ENCODE peak calls at places on chromosomes 12 and 14, in six cellular contexts. One of them, this sample, is unnamed.

GRCh38 chr14:20469890-20470858 is 968 bp downstream of the PNP start:
- DNase-seq in endothelial cell of umbilical vein: peak; percentile 84
- DNase-seq in right lobe of liver: peak; percentile 70
- DNase-seq in tibial nerve: no peak
- DNase-seq in HCT116: peak; percentile 45
- DNase-seq in prostate gland: no peak
- DNase-seq in this sample: peak; percentile 81

GRCh38 chr14:54866588-54866987 is 36.0 kb downstream of the GCH1 start:
- DNase-seq in endothelial cell of umbilical vein: peak; percentile 33
- DNase-seq in tibial nerve: no peak
- DNase-seq in right lobe of liver: no peak
- DNase-seq in prostate gland: no peak
- DNase-seq in HCT116: no peak
- DNase-seq in this sample: no peak

GRCh38 chr14:100342195-100342594 is 19.1 kb downstream of the SLC25A47 start:
- DNase-seq in tibial nerve: no peak
- DNase-seq in right lobe of liver: peak; percentile 38
- DNase-seq in HCT116: no peak
- DNase-seq in endothelial cell of umbilical vein: no peak
- DNase-seq in prostate gland: no peak
- DNase-seq in this sample: peak; percentile 54

GRCh38 chr14:41901089-41901488 is 294.4 kb downstream of the LRFN5 start:
- DNase-seq in prostate gland: no peak
- DNase-seq in right lobe of liver: no peak
- DNase-seq in endothelial cell of umbilical vein: no peak
- DNase-seq in HCT116: no peak
- DNase-seq in tibial nerve: no peak
- DNase-seq in this sample: no peak

GRCh38 chr12:65886996-65887395 is 62.7 kb downstream of the HMGA2 start:
- DNase-seq in endothelial cell of umbilical vein: peak; percentile 51
- DNase-seq in tibial nerve: no peak
- DNase-seq in right lobe of liver: no peak
- DNase-seq in prostate gland: no peak
- DNase-seq in HCT116: peak; percentile 47
- DNase-seq in this sample: no peak

GRCh38 chr14:46818147-46818546 is 166.6 kb upstream of the RPL10L start:
- DNase-seq in prostate gland: no peak
- DNase-seq in HCT116: no peak
- DNase-seq in endothelial cell of umbilical vein: no peak
- DNase-seq in tibial nerve: no peak
- DNase-seq in right lobe of liver: no peak
- DNase-seq in this sample: no peak

GRCh38 chr14:61297581-61297980 is 16.4 kb upstream of the TMEM30B start:
- DNase-seq in right lobe of liver: no peak
- DNase-seq in endothelial cell of umbilical vein: no peak
- DNase-seq in prostate gland: no peak
- DNase-seq in HCT116: no peak
- DNase-seq in tibial nerve: no peak
- DNase-seq in this sample: no peak

GRCh38 chr12:15863984-15864383 is 18.2 kb upstream of the STRAP start:
- DNase-seq in prostate gland: no peak
- DNase-seq in tibial nerve: no peak
- DNase-seq in right lobe of liver: no peak
- DNase-seq in HCT116: no peak
- DNase-seq in endothelial cell of umbilical vein: no peak
- DNase-seq in this sample: no peak

GRCh38 chr12:52216107-52216506 is 16.9 kb upstream of the KRT7 start:
- DNase-seq in prostate gland: no peak
- DNase-seq in tibial nerve: no peak
- DNase-seq in HCT116: no peak
- DNase-seq in endothelial cell of umbilical vein: peak; percentile 43
- DNase-seq in right lobe of liver: no peak
- DNase-seq in this sample: peak; percentile 19

GRCh38 chr14:99036594-99037293 is 235.3 kb downstream of the BCL11B start:
- DNase-seq in prostate gland: no peak
- DNase-seq in tibial nerve: no peak
- DNase-seq in HCT116: no peak
- DNase-seq in endothelial cell of umbilical vein: no peak
- DNase-seq in right lobe of liver: peak; percentile 40
- DNase-seq in this sample: no peak

GRCh38 chr14:95314609-95315008 is 5.1 kb downstream of the CLMN start:
- DNase-seq in tibial nerve: no peak
- DNase-seq in right lobe of liver: peak; percentile 77
- DNase-seq in prostate gland: peak; percentile 28
- DNase-seq in endothelial cell of umbilical vein: no peak
- DNase-seq in HCT116: no peak
- DNase-seq in this sample: no peak

GRCh38 chr14:99034711-99035171 is 237.3 kb downstream of the BCL11B start:
- DNase-seq in HCT116: no peak
- DNase-seq in right lobe of liver: peak; percentile 37
- DNase-seq in prostate gland: no peak
- DNase-seq in tibial nerve: no peak
- DNase-seq in endothelial cell of umbilical vein: no peak
- DNase-seq in this sample: no peak

GRCh38 chr12:40451661-40452060 is 226.9 kb downstream of the LRRK2 start:
- DNase-seq in HCT116: no peak
- DNase-seq in endothelial cell of umbilical vein: no peak
- DNase-seq in tibial nerve: no peak
- DNase-seq in prostate gland: no peak
- DNase-seq in right lobe of liver: no peak
- DNase-seq in this sample: no peak

GRCh38 chr14:42140831-42141279 is 534.2 kb downstream of the LRFN5 start:
- DNase-seq in HCT116: no peak
- DNase-seq in prostate gland: no peak
- DNase-seq in tibial nerve: no peak
- DNase-seq in endothelial cell of umbilical vein: no peak
- DNase-seq in right lobe of liver: no peak
- DNase-seq in this sample: no peak

GRCh38 chr14:74573421-74574091 is 38.5 kb downstream of the LTBP2 start:
- DNase-seq in endothelial cell of umbilical vein: peak; percentile 20
- DNase-seq in HCT116: no peak
- DNase-seq in tibial nerve: no peak
- DNase-seq in prostate gland: no peak
- DNase-seq in right lobe of liver: no peak
- DNase-seq in this sample: peak; percentile 57

GRCh38 chr12:45483571-45483970 is 245.9 kb upstream of the ARID2 start:
- DNase-seq in tibial nerve: no peak
- DNase-seq in endothelial cell of umbilical vein: no peak
- DNase-seq in right lobe of liver: peak; percentile 69
- DNase-seq in prostate gland: no peak
- DNase-seq in HCT116: no peak
- DNase-seq in this sample: no peak

GRCh38 chr12:87827638-87828264 is 201.4 kb downstream of the C12orf50 start:
- DNase-seq in right lobe of liver: no peak
- DNase-seq in HCT116: peak; percentile 64
- DNase-seq in endothelial cell of umbilical vein: peak; percentile 89
- DNase-seq in tibial nerve: no peak
- DNase-seq in prostate gland: no peak
- DNase-seq in this sample: no peak

GRCh38 chr14:58941666-58942065 is 246.8 kb upstream of the DAAM1 start:
- DNase-seq in right lobe of liver: no peak
- DNase-seq in prostate gland: no peak
- DNase-seq in endothelial cell of umbilical vein: no peak
- DNase-seq in HCT116: no peak
- DNase-seq in tibial nerve: no peak
- DNase-seq in this sample: no peak

GRCh38 chr12:81542621-81543020 is 216.5 kb downstream of the PPFIA2 start:
- DNase-seq in HCT116: no peak
- DNase-seq in prostate gland: no peak
- DNase-seq in tibial nerve: no peak
- DNase-seq in right lobe of liver: no peak
- DNase-seq in endothelial cell of umbilical vein: no peak
- DNase-seq in this sample: no peak

GRCh38 chr14:60509438-60510253 is 700 bp downstream of the SIX6 start:
- DNase-seq in endothelial cell of umbilical vein: no peak
- DNase-seq in HCT116: no peak
- DNase-seq in prostate gland: no peak
- DNase-seq in tibial nerve: no peak
- DNase-seq in right lobe of liver: no peak
- DNase-seq in this sample: no peak

GRCh38 chr12:5807538-5808219 is 137.4 kb downstream of the ANO2 start:
- DNase-seq in endothelial cell of umbilical vein: no peak
- DNase-seq in prostate gland: no peak
- DNase-seq in HCT116: no peak
- DNase-seq in tibial nerve: no peak
- DNase-seq in right lobe of liver: no peak
- DNase-seq in this sample: no peak

GRCh38 chr12:74286254-74286653 is 251.4 kb upstream of the ATXN7L3B start:
- DNase-seq in endothelial cell of umbilical vein: no peak
- DNase-seq in prostate gland: no peak
- DNase-seq in HCT116: no peak
- DNase-seq in right lobe of liver: no peak
- DNase-seq in tibial nerve: no peak
- DNase-seq in this sample: no peak

GRCh38 chr14:101876539-101876938 is 87.8 kb upstream of the DYNC1H1 start:
- DNase-seq in tibial nerve: peak; percentile 47
- DNase-seq in HCT116: no peak
- DNase-seq in right lobe of liver: no peak
- DNase-seq in prostate gland: peak; percentile 33
- DNase-seq in endothelial cell of umbilical vein: peak; percentile 99
- DNase-seq in this sample: peak; percentile 92

GRCh38 chr14:92093320-92093719 is 13.1 kb downstream of the ATXN3 start:
- DNase-seq in HCT116: no peak
- DNase-seq in prostate gland: no peak
- DNase-seq in endothelial cell of umbilical vein: no peak
- DNase-seq in right lobe of liver: no peak
- DNase-seq in tibial nerve: no peak
- DNase-seq in this sample: no peak

GRCh38 chr12:84408936-84409335 is 503.7 kb downstream of the SLC6A15 start:
- DNase-seq in endothelial cell of umbilical vein: no peak
- DNase-seq in prostate gland: no peak
- DNase-seq in tibial nerve: no peak
- DNase-seq in right lobe of liver: no peak
- DNase-seq in HCT116: no peak
- DNase-seq in this sample: no peak

DNA sequence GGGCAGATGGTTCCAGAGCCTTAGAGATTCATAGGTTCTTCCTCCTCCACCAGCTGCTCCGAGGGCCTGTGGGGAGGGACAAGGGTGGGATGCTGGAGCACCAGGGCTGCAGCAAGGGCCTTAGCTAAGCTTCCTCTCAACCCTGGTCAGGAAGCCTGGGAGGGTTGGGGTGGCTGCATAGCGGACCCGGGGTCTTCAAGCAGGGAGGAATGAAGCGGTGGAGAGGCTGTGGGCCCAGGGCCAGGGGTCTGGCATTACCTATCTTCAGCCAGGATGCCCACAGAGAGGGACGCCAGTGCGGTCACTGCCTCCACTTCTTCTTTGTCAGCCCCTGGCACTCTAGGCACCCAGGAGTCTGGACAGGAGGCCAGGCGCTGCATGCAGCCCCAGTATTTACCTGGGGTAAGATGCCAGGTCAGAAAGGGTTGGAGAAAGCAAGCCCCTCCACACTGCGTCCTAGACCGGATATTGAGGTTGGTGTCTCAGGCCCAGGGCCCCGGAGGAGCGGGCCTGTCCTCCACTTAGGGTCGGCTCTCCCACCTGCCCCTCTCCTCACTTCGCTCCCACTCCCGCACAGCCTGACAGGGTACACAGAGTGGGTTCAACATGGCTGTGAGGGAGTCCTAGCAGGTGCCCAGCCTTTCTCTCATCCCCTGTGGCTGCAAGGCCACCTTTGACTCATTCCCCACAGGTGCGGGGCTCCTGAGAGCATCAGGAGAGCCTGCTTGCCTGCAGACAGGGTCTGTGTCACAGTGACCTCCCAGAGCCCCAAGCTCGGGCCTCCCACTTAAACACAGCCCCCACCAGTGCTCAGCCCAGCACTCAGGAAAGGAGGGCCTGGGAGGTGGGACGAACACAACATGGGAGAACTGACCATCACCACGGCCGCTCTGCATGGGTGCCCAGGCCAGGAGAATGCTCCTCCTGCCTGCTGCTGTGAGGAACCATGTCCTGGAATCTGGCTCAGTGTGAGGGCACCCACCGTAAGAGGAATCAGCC is 11.1 kb downstream of the SLC48A1 start:
- DNase-seq in right lobe of liver: no peak
- DNase-seq in prostate gland: no peak
- DNase-seq in endothelial cell of umbilical vein: no peak
- DNase-seq in tibial nerve: no peak
- DNase-seq in HCT116: no peak
- DNase-seq in this sample: peak; percentile 67
- H3K36me3 ChIP-seq in right lobe of liver: peaks cover 32% of the 10 kb centered on the region
- H3K36me3 ChIP-seq in prostate gland: peaks cover 34% of the 10 kb centered on the region
- H3K36me3 ChIP-seq in endothelial cell of umbilical vein: peaks cover 38% of the 10 kb centered on the region
- H3K36me3 ChIP-seq in tibial nerve: peaks cover 4% of the 10 kb centered on the region
- H3K36me3 ChIP-seq in HCT116: peaks cover 28% of the 10 kb centered on the region
- H3K36me3 ChIP-seq in this sample: peaks cover 64% of the 10 kb centered on the region

GRCh38 chr12:101855364-101855884 is 22.0 kb upstream of the DRAM1 start:
- DNase-seq in prostate gland: no peak
- DNase-seq in right lobe of liver: no peak
- DNase-seq in tibial nerve: no peak
- DNase-seq in HCT116: no peak
- DNase-seq in endothelial cell of umbilical vein: peak; percentile 63
- DNase-seq in this sample: no peak
- H3K27ac ChIP-seq in prostate gland: no peak overlapping the region
- H3K27ac ChIP-seq in right lobe of liver: no peak overlapping the region
- H3K27ac ChIP-seq in tibial nerve: no peak overlapping the region
- H3K27ac ChIP-seq in HCT116: no peak overlapping the region
- H3K27ac ChIP-seq in endothelial cell of umbilical vein: no peak overlapping the region
- H3K27ac ChIP-seq in this sample: peak overlapping the region; percentile 67

DNA sequence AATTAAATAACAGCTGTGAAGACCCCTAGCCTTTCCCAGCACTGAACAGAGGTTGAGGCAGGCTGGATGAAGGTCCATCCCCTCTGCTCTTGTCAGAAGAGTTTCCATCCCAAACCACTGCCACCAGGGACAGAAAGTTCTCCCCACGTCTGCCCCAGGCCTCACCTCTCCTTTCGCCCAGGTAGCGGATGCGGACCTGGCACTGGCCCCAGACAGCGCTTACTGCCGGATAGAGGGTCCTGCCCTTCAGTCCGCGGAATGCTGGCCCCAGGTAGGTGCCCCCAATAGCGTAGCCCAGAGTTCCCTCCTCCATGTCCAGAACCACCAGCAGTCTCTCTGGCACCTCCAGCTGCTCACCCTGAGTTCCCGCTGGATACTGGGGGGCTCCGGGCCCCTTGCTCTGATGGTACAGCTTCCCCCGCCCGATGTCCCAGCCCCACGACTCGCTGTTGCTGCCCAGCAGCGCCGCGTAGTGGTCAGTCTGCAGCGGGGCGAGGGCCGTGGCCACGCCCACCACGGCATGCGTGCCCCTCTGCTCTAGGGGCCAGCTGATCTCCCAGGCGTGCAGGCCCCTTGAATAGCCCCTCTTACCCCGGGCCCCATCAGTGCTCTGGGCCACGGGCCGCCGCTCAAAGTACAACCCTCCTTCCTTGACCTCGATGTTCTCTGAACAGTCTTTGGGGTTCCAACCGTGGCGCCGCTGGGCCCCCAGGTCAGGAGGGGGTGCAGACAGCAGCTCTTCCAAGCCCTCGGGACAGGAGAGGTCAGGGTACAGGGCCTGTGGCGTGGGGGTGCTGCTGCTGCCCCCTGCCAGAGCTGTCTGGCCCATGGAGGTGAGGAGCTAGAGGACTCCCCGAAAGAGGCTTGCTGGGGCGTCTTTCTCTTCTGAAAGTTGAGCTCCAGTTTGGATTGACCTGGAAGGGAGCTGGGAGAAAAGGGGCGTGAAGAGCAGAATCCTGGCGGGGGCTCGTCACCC is 742 bp downstream of the SPSB2 start:
- DNase-seq in endothelial cell of umbilical vein: peak; percentile 82
- DNase-seq in tibial nerve: peak; percentile 76
- DNase-seq in prostate gland: peak; percentile 70
- DNase-seq in HCT116: peak; percentile 49
- DNase-seq in right lobe of liver: peak; percentile 86
- DNase-seq in this sample: peak; percentile 97
- TF ChIP-seq POLR2A in endothelial cell of umbilical vein: peak; percentile 65
- TF ChIP-seq POLR2A in tibial nerve: no peak
- TF ChIP-seq POLR2A in prostate gland: no peak
- TF ChIP-seq POLR2A in HCT116: no peak
- TF ChIP-seq POLR2A in right lobe of liver: no peak
- TF ChIP-seq POLR2A in this sample: no peak

GRCh38 chr14:105216490-105217247 is 31.7 kb upstream of the BTBD6 start:
- DNase-seq in HCT116: no peak
- DNase-seq in prostate gland: no peak
- DNase-seq in right lobe of liver: no peak
- DNase-seq in tibial nerve: no peak
- DNase-seq in endothelial cell of umbilical vein: no peak
- DNase-seq in this sample: no peak
- H3K36me3 ChIP-seq in HCT116: peaks cover 5% of the 10 kb centered on the region
- H3K36me3 ChIP-seq in prostate gland: peaks cover 8% of the 10 kb centered on the region
- H3K36me3 ChIP-seq in right lobe of liver: no peaks in the 10 kb centered on the region
- H3K36me3 ChIP-seq in tibial nerve: no peaks in the 10 kb centered on the region
- H3K36me3 ChIP-seq in endothelial cell of umbilical vein: no peaks in the 10 kb centered on the region
- H3K36me3 ChIP-seq in this sample: peaks cover 58% of the 10 kb centered on the region

This sample was measured in spleen.